ENCODE peak calls at places on chromosomes 7 and 10, in five cellular contexts. E is H54; Q is activated CD8-positive, alpha-beta memory T cell treated with anti-CD3 and anti-CD28 coated beads, Interleukin-2, amount 50 U/mL, for 4 hours; A is NCI-H2081; F is stimulated activated CD8-positive, alpha-beta memory T cell treated with anti-CD3 and anti-CD28 coated beads, Interleukin-7, amount 100 ng/mL, for 48 hours. N is an unnamed sample.
A peak's percentile ranks its signal among the peaks of the same experiment; 100 is the strongest.

GRCh38 chr7:25527665-25528064 is 299.4 kb upstream of the NPVF start:
- DNase-seq in E (no peak), Q (no peak), A (no peak), F (no peak), N (no peak)

GRCh38 chr7:123484199-123484598 is 50.2 kb downstream of the IQUB start:
- DNase-seq in E (no peak), Q (no peak), A (no peak), F (no peak), N (no peak)

GRCh38 chr7:17041324-17041723 is 159.5 kb upstream of the AGR3 start:
- DNase-seq in E (peak; percentile 13), Q (no peak), A (peak; percentile 3), F (no peak), N (peak; percentile 73)

GRCh38 chr7:115840702-115841101 is 189.9 kb downstream of the TFEC start:
- DNase-seq in E (no peak), Q (no peak), A (no peak), F (no peak), N (no peak)

GRCh38 chr10:57341294-57341693 is 926.4 kb downstream of the IPMK start:
- DNase-seq in E (no peak), Q (no peak), A (no peak), F (no peak), N (no peak)

GRCh38 chr10:58531084-58531695 is 18.5 kb downstream of the BICC1 start:
- DNase-seq in E (no peak), Q (peak; percentile 30), A (peak; percentile 56), F (no peak), N (peak; percentile 46)

GRCh38 chr10:104640339-104641149 is 546 bp upstream of the SORCS3 start:
- DNase-seq in E (no peak), Q (no peak), A (no peak), F (no peak), N (no peak)

GRCh38 chr7:96135241-96135640 is 186.7 kb downstream of the SLC25A13 start:
- DNase-seq in E (no peak), Q (no peak), A (no peak), F (no peak), N (no peak)

GRCh38 chr10:58064714-58065528 is 202.8 kb downstream of the IPMK start:
- DNase-seq in E (peak; percentile 12), Q (no peak), A (peak; percentile 2), F (no peak), N (peak; percentile 25)

GRCh38 chr7:27740449-27741086 is 606 bp downstream of the TAX1BP1 start:
- DNase-seq in E (peak; percentile 73), Q (peak; percentile 80), A (peak; percentile 90), F (peak; percentile 79), N (no peak)

GRCh38 chr7:151060113-151060415 is 675 bp downstream of the SLC4A2 start:
- DNase-seq in E (no peak), Q (no peak), A (no peak), F (no peak), N (no peak)

GRCh38 chr7:81525901-81526300 is 243.9 kb downstream of the HGF start:
- DNase-seq in E (no peak), Q (no peak), A (no peak), F (no peak), N (no peak)

GRCh38 chr10:116721048-116721897 is 21.1 kb downstream of the HSPA12A start:
- DNase-seq in E (no peak), Q (no peak), A (no peak), F (no peak), N (no peak)

GRCh38 chr7:14218338-14218737 is 228.9 kb upstream of the ETV1 start:
- DNase-seq in E (no peak), Q (no peak), A (no peak), F (no peak), N (no peak)

GRCh38 chr7:86469680-86470295 is 173.9 kb upstream of the GRM3 start:
- DNase-seq in E (peak; percentile 8), Q (no peak), A (peak; percentile 88), F (no peak), N (no peak)

GRCh38 chr10:129728905-129729540 is 235.1 kb downstream of the EBF3 start:
- DNase-seq in E (no peak), Q (no peak), A (no peak), F (no peak), N (no peak)

GRCh38 chr10:6200588-6201510 is 1.9 kb upstream of the PFKFB3 start:
- DNase-seq in E (peak; percentile 44), Q (peak; percentile 34), A (no peak), F (no peak), N (no peak)

GRCh38 chr10:18066947-18067346 is 73.3 kb upstream of the CACNB2 start:
- DNase-seq in E (no peak), Q (no peak), A (no peak), F (no peak), N (no peak)

GRCh38 chr10:24311888-24312287 is 103.0 kb downstream of the KIAA1217 start:
- DNase-seq in E (no peak), Q (no peak), A (no peak), F (no peak), N (no peak)

GRCh38 chr10:71796749-71797405 is 23.6 kb upstream of the VSIR start:
- DNase-seq in E (no peak), Q (no peak), A (no peak), F (no peak), N (no peak)

GRCh38 chr7:143934526-143935340 is at the start of gene OR2F2:
- DNase-seq in E (no peak), Q (no peak), A (no peak), F (no peak), N (peak; percentile 11)

GRCh38 chr10:104642311-104643022 is 1.4 kb downstream of the SORCS3 start:
- DNase-seq in E (no peak), Q (no peak), A (peak; percentile 15), F (no peak), N (no peak)

GRCh38 chr7:42914009-42914725 is 2.3 kb upstream of the C7orf25 start:
- DNase-seq in E (peak; percentile 35), Q (no peak), A (no peak), F (no peak), N (peak; percentile 68)

GRCh38 chr7:46215987-46216567 is 295.0 kb upstream of the IGFBP3 start:
- DNase-seq in E (no peak), Q (no peak), A (no peak), F (no peak), N (no peak)

GRCh38 chr7:7201583-7202374 is 19.4 kb downstream of the C1GALT1 start:
- DNase-seq in E (no peak), Q (peak; percentile 30), A (peak; percentile 55), F (no peak), N (no peak)

GRCh38 chr7:24290004-24290641 is 6.1 kb downstream of the NPY start:
- DNase-seq in E (peak; percentile 54), Q (peak; percentile 24), A (peak; percentile 6), F (peak; percentile 20), N (peak; percentile 1)